ENCODE peak calls at places on chromosomes 1 and 21, in seven cellular contexts. L, Q, Z, A, U, I and E are unnamed samples.

GRCh38 chr1:223771814-223772770 is 59.8 kb downstream of the CAPN2 start:
- DNase-seq in L (peak), Q (peak), Z (no peak), A (peak), U (peak), I (peak), E (peak)

GRCh38 chr1:46991083-46991923 is 32.2 kb upstream of the CYP4X1 start:
- DNase-seq in L (no peak), Q (peak), Z (no peak), A (no peak), U (peak), I (no peak), E (no peak)

GRCh38 chr1:157734328-157734727 is 33.8 kb upstream of the FCRL3 start:
- DNase-seq in L (no peak), Q (no peak), Z (no peak), A (peak), U (no peak), I (no peak), E (no peak)

GRCh38 chr21:37243961-37244360 is 23.2 kb downstream of the VPS26C start:
- DNase-seq in L (no peak), Q (no peak), Z (no peak), A (no peak), U (no peak), I (no peak), E (no peak)

GRCh38 chr21:44000360-44000759 is 11.7 kb upstream of the TRAPPC10 start:
- DNase-seq in L (no peak), Q (no peak), Z (no peak), A (no peak), U (no peak), I (no peak), E (no peak)

GRCh38 chr21:16573581-16573980 is 843.8 kb downstream of the USP25 start:
- DNase-seq in L (peak), Q (peak), Z (no peak), A (no peak), U (no peak), I (peak), E (no peak)

GRCh38 chr1:75412616-75413015 is 198.3 kb downstream of the SLC44A5 start:
- DNase-seq in L (no peak), Q (no peak), Z (no peak), A (no peak), U (no peak), I (no peak), E (no peak)

GRCh38 chr1:952603-953002 is 6.5 kb downstream of the NOC2L start:
- DNase-seq in L (no peak), Q (no peak), Z (no peak), A (no peak), U (no peak), I (no peak), E (no peak)

GRCh38 chr1:201501812-201502510 is 5.0 kb downstream of the CSRP1 start:
- DNase-seq in L (no peak), Q (no peak), Z (no peak), A (no peak), U (no peak), I (no peak), E (no peak)

GRCh38 chr1:80673935-80674597 is 1126.7 kb upstream of the ADGRL2 start:
- DNase-seq in L (no peak), Q (no peak), Z (no peak), A (no peak), U (no peak), I (no peak), E (no peak)

GRCh38 chr1:242743983-242744780 is 219.7 kb upstream of the PLD5 start:
- DNase-seq in L (no peak), Q (no peak), Z (no peak), A (no peak), U (no peak), I (no peak), E (no peak)

GRCh38 chr1:11576109-11576875 is 77.9 kb downstream of the FBXO2 start:
- DNase-seq in L (no peak), Q (no peak), Z (no peak), A (no peak), U (no peak), I (no peak), E (no peak)

GRCh38 chr1:216632980-216633379 is 90.2 kb downstream of the ESRRG start:
- DNase-seq in L (no peak), Q (no peak), Z (no peak), A (no peak), U (no peak), I (no peak), E (no peak)

GRCh38 chr1:13751985-13752384 is 52.0 kb downstream of the PRDM2 start:
- DNase-seq in L (no peak), Q (no peak), Z (no peak), A (no peak), U (no peak), I (no peak), E (no peak)

GRCh38 chr1:214568328-214568727 is 16.9 kb upstream of the PTPN14 start:
- DNase-seq in L (peak), Q (peak), Z (no peak), A (no peak), U (no peak), I (peak), E (no peak)

GRCh38 chr1:153570874-153571273 is 5.2 kb upstream of the S100A2 start:
- DNase-seq in L (no peak), Q (no peak), Z (no peak), A (no peak), U (no peak), I (no peak), E (no peak)

GRCh38 chr21:25791321-25791720 is 56.5 kb downstream of the GABPA start:
- DNase-seq in L (no peak), Q (no peak), Z (no peak), A (no peak), U (peak), I (no peak), E (no peak)

GRCh38 chr1:210223174-210223904 is 9.3 kb upstream of the SERTAD4 start:
- DNase-seq in L (no peak), Q (no peak), Z (no peak), A (no peak), U (no peak), I (no peak), E (no peak)

GRCh38 chr1:181898773-181899172 is 162.7 kb downstream of the ZNF648 start:
- DNase-seq in L (no peak), Q (no peak), Z (no peak), A (no peak), U (no peak), I (no peak), E (no peak)

GRCh38 chr1:206828765-206829164 is 36.7 kb upstream of the IL20 start:
- DNase-seq in L (no peak), Q (no peak), Z (no peak), A (no peak), U (no peak), I (no peak), E (no peak)
- TF ChIP-seq CTCF in L (no peak), Q (no peak), Z (no peak), A (no peak), U (no peak), I (peak), E (no peak)

GRCh38 chr21:41009398-41010177 is 158.4 kb upstream of the BACE2 start:
- DNase-seq in L (no peak), Q (no peak), Z (no peak), A (no peak), U (no peak), I (no peak), E (no peak)
- TF ChIP-seq CTCF in L (no peak), Q (no peak), Z (no peak), A (no peak), U (no peak), I (no peak), E (no peak)

GRCh38 chr1:22637952-22638445 is 1.6 kb downstream of the C1QA start:
- DNase-seq in L (no peak), Q (no peak), Z (no peak), A (no peak), U (no peak), I (no peak), E (no peak)

GRCh38 chr1:22638476-22639234 is 2.2 kb downstream of the C1QA start:
- DNase-seq in L (no peak), Q (no peak), Z (no peak), A (no peak), U (no peak), I (no peak), E (no peak)

GRCh38 chr1:22636927-22637326 is 499 bp downstream of the C1QA start:
- DNase-seq in L (no peak), Q (no peak), Z (no peak), A (no peak), U (no peak), I (no peak), E (no peak)

GRCh38 chr1:22641247-22641646 is 2.2 kb upstream of the C1QC start:
- DNase-seq in L (no peak), Q (no peak), Z (no peak), A (no peak), U (no peak), I (no peak), E (no peak)

GRCh38 chr1:22639286-22639685 is 2.9 kb downstream of the C1QA start:
- DNase-seq in L (peak), Q (peak), Z (no peak), A (no peak), U (peak), I (peak), E (no peak)
- TF ChIP-seq CTCF in L (no peak), Q (no peak), Z (no peak), A (no peak), U (no peak), I (peak), E (no peak)

GRCh38 chr1:203148127-203148526 is 20.6 kb downstream of the ADORA1 start:
- DNase-seq in L (no peak), Q (no peak), Z (no peak), A (no peak), U (no peak), I (no peak), E (no peak)
- TF ChIP-seq CTCF in L (no peak), Q (peak), Z (peak), A (peak), U (peak), I (peak), E (no peak)

DNA sequence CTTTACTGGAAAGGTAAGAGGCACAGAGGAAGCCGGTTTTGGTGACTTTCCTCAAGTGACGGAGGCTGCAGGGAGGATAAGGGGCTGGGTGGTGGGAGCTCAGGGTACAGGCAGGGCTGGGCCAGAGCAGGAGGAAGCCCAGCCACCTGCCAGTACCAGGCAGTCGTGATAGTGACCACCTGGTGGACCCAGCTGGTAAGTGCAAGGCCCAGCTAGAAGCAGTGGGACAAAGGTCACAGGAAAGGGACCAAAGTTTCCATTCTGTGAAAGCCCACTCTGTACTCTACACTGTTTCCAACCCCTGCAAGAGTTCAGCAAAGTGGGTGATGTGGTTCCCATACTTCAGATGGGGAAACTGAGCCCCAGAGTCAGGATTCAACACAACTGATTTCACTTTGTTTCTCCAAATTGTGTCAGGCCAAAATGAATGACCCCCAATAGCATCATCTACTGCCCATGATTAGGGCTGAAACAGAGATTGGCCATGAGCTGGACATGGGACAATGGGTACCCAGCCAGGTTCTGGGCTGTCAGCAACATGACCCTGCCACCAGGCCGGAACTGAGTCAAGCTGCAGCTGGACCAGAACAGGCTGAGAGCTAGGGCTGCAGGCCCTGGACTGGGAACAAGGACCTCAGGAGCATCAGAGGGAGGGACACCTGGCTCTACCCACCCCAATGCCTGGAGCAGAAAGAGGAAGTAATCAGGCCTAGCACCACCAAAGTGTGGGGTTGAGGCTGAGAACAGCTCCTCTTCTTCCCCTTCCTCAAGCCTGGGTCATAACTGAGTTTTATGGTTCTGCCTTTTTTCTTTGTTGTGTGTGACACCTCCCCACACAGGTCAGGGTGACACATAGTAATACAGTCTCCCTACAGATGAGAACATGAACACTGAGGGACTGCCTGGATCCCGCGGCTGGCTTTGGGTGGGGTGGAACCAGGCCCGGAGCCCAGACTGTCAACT is 50.2 kb downstream of the KCNN3 start:
- DNase-seq in L (no peak), Q (no peak), Z (peak), A (no peak), U (peak), I (no peak), E (no peak)
- TF ChIP-seq CTCF in L (peak), Q (peak), Z (no peak), A (peak), U (peak), I (peak), E (no peak)